ENCODE peak calls at places on chromosomes 6 and 20, in ten cellular contexts. D is sciatic nerve; V is astrocyte of the hippocampus; X is naive B cell; P is stimulated activated CD4-positive, alpha-beta T cell treated with anti-CD3 and anti-CD28 coated beads, TNF-alpha, amount 100 ng/mL, for 48 hours; Z is A549; H is immature natural killer cell; A is psoas muscle; I is CD8-positive, alpha-beta memory T cell; S is AG10803. K is an unnamed sample.
A peak's percentile ranks its signal among the peaks of the same experiment; 100 is the strongest.

GRCh38 chr20:35181731-35182130 is 9.9 kb downstream of the PROCR start:
- DNase-seq in X (no peak), V (peak; percentile 79), A (no peak), S (peak; percentile 85), Z (no peak), D (no peak), P (no peak), I (no peak), H (no peak), K (no peak)

GRCh38 chr6:85240787-85241186 is 209.1 kb upstream of the NT5E start:
- DNase-seq in I (no peak), Z (no peak), A (no peak), H (no peak), S (peak; percentile 2), X (no peak), V (peak; percentile 39), P (no peak), D (no peak), K (no peak)

GRCh38 chr6:17497701-17498100 is 102.4 kb upstream of the FAM8A1 start:
- DNase-seq in S (no peak), X (no peak), P (no peak), H (no peak), A (no peak), D (no peak), V (no peak), Z (no peak), I (no peak), K (no peak)

GRCh38 chr20:14142964-14143627 is 147.8 kb downstream of the MACROD2 start:
- DNase-seq in S (peak; percentile 54), I (no peak), X (no peak), H (no peak), Z (no peak), V (peak; percentile 59), D (no peak), A (no peak), P (no peak), K (no peak)

GRCh38 chr6:30720738-30721197 is 616 bp downstream of the TUBB start:
- DNase-seq in S (peak; percentile 44), X (peak; percentile 61), V (peak; percentile 55), A (peak; percentile 79), H (peak; percentile 46), Z (no peak), I (peak; percentile 43), P (no peak), D (peak; percentile 86), K (peak; percentile 90)

GRCh38 chr6:132070356-132070755 is 119.2 kb upstream of the CCN2 start:
- DNase-seq in I (no peak), D (no peak), S (no peak), X (no peak), Z (no peak), V (no peak), P (no peak), A (no peak), H (no peak), K (no peak)

GRCh38 chr6:26122402-26122792 is 35.2 kb downstream of the HFE start:
- DNase-seq in Z (no peak), I (no peak), H (no peak), D (no peak), P (no peak), S (no peak), X (no peak), A (no peak), V (no peak), K (peak; percentile 60)

GRCh38 chr6:1212919-1213318 is 99.0 kb upstream of the FOXQ1 start:
- DNase-seq in V (no peak), D (no peak), X (no peak), I (no peak), A (no peak), P (no peak), H (no peak), Z (no peak), S (no peak), K (no peak)

GRCh38 chr6:18978330-18979128 is 591.4 kb downstream of the RNF144B start:
- DNase-seq in D (no peak), X (no peak), A (no peak), I (no peak), S (peak; percentile 6), P (no peak), Z (no peak), H (no peak), V (peak; percentile 85), K (no peak)

GRCh38 chr6:41376176-41376575 is 40.8 kb downstream of the NCR2 start:
- DNase-seq in V (no peak), Z (no peak), D (no peak), S (no peak), X (no peak), A (no peak), P (no peak), H (no peak), I (no peak), K (no peak)

GRCh38 chr6:56524891-56525703 is 117.6 kb downstream of the DST start:
- DNase-seq in A (no peak), S (peak; percentile 98), H (no peak), Z (no peak), V (peak; percentile 75), I (no peak), P (no peak), X (no peak), D (no peak), K (no peak)

GRCh38 chr6:2193931-2194330 is 51.5 kb downstream of the GMDS start:
- DNase-seq in A (no peak), V (no peak), I (no peak), P (no peak), X (no peak), Z (no peak), S (no peak), D (no peak), H (no peak), K (no peak)

GRCh38 chr20:62356948-62357667 is 10.0 kb downstream of the LAMA5 start:
- DNase-seq in A (peak; percentile 79), X (no peak), V (peak; percentile 91), H (no peak), S (no peak), Z (no peak), P (no peak), D (no peak), I (no peak), K (no peak)

GRCh38 chr6:15861486-15861885 is 198.7 kb upstream of the DTNBP1 start:
- DNase-seq in V (no peak), Z (no peak), P (no peak), S (no peak), I (no peak), X (no peak), H (no peak), D (no peak), A (no peak), K (no peak)

K was measured in NB4.